ENCODE peak calls at places on chromosomes 2 and 18, in ten cellular contexts. U is mesothelial cell of epicardium, S is adrenal gland, F is GM06990, N is natural killer cell, Y is mucosa of descending colon, Q is AG04449, K is GM12865, C is HFFc6, P is left lung. D is an unnamed sample.

GRCh38 chr18:56490942-56491341 is 147.4 kb downstream of the TXNL1 start:
- DNase-seq in K (no peak), C (no peak), U (no peak), S (no peak), N (no peak), Y (no peak), P (no peak), F (no peak), Q (no peak), D (no peak)

GRCh38 chr2:1936411-1936980 is 192.2 kb upstream of the PXDN start:
- DNase-seq in Y (no peak), N (no peak), C (no peak), S (no peak), K (no peak), U (no peak), P (no peak), Q (no peak), F (no peak), D (no peak)

GRCh38 chr2:184394642-184395041 is 203.7 kb upstream of the ZNF804A start:
- DNase-seq in U (no peak), P (no peak), S (no peak), Y (no peak), N (no peak), F (no peak), Q (no peak), K (no peak), C (no peak), D (no peak)

GRCh38 chr2:11048335-11049008 is 106.8 kb upstream of the SLC66A3 start:
- DNase-seq in U (no peak), F (no peak), Q (no peak), N (no peak), Y (no peak), K (no peak), S (no peak), P (no peak), C (no peak), D (no peak)

GRCh38 chr18:72672364-72673151 is 128.4 kb upstream of the CBLN2 start:
- DNase-seq in P (no peak), C (peak), N (no peak), U (no peak), F (peak), Q (no peak), S (no peak), Y (peak), K (peak), D (no peak)

GRCh38 chr18:55731594-55732042 is 143.6 kb upstream of the TCF4 start:
- DNase-seq in Y (no peak), U (no peak), N (no peak), C (no peak), F (no peak), Q (no peak), K (peak), S (no peak), P (no peak), D (no peak)

GRCh38 chr18:41655074-41655473 is 300.0 kb upstream of the PIK3C3 start:
- DNase-seq in Q (no peak), K (no peak), C (no peak), P (no peak), Y (no peak), F (no peak), S (no peak), N (no peak), U (no peak), D (no peak)

GRCh38 chr2:214593723-214594122 is 182.9 kb downstream of the VWC2L start:
- DNase-seq in K (no peak), N (no peak), Y (no peak), F (no peak), U (no peak), Q (peak), C (peak), S (no peak), P (no peak), D (no peak)

GRCh38 chr2:60556998-60557955 is 3.8 kb upstream of the BCL11A start:
- DNase-seq in P (no peak), Y (no peak), Q (no peak), F (no peak), C (no peak), S (no peak), K (no peak), U (no peak), N (no peak), D (no peak)

GRCh38 chr2:218032336-218033171 is 29.8 kb upstream of the TNS1 start:
- DNase-seq in Y (no peak), Q (no peak), K (no peak), N (no peak), S (peak), F (no peak), P (no peak), C (no peak), U (no peak), D (no peak)

GRCh38 chr2:234071664-234072063 is 21.2 kb downstream of the SPP2 start:
- DNase-seq in Q (no peak), C (no peak), N (no peak), K (no peak), Y (no peak), F (no peak), S (no peak), U (no peak), P (no peak), D (no peak)

GRCh38 chr18:59091204-59091603 is 48.5 kb upstream of the SEC11C start:
- DNase-seq in F (no peak), N (no peak), K (no peak), C (no peak), P (no peak), U (no peak), Y (no peak), Q (no peak), S (no peak), D (no peak)

GRCh38 chr18:59093668-59094067 is 46.0 kb upstream of the SEC11C start:
- DNase-seq in U (no peak), N (no peak), Y (no peak), K (peak), F (peak), Q (no peak), S (no peak), C (no peak), P (no peak), D (no peak)

GRCh38 chr18:59096098-59096779 is 43.4 kb upstream of the SEC11C start:
- DNase-seq in Y (no peak), P (no peak), C (no peak), Q (no peak), S (no peak), F (no peak), K (no peak), U (no peak), N (no peak), D (no peak)

GRCh38 chr18:59094569-59094968 is 45.1 kb upstream of the SEC11C start:
- DNase-seq in F (peak), U (no peak), N (no peak), K (peak), Y (no peak), Q (no peak), S (no peak), C (no peak), P (no peak), D (no peak)
- TF ChIP-seq CTCF in F (no peak), U (no peak), N (no peak), K (no peak), Y (no peak), Q (no peak), S (no peak), C (no peak), P (no peak), D (no peak)

GRCh38 chr2:219851801-219852481 is 224.5 kb downstream of the SLC4A3 start:
- DNase-seq in K (no peak), U (no peak), Q (no peak), S (no peak), Y (no peak), F (no peak), N (no peak), P (no peak), C (peak), D (no peak)
- TF ChIP-seq CTCF in K (no peak), U (no peak), Q (no peak), S (no peak), Y (no peak), F (no peak), N (no peak), P (no peak), C (no peak), D (no peak)

DNA sequence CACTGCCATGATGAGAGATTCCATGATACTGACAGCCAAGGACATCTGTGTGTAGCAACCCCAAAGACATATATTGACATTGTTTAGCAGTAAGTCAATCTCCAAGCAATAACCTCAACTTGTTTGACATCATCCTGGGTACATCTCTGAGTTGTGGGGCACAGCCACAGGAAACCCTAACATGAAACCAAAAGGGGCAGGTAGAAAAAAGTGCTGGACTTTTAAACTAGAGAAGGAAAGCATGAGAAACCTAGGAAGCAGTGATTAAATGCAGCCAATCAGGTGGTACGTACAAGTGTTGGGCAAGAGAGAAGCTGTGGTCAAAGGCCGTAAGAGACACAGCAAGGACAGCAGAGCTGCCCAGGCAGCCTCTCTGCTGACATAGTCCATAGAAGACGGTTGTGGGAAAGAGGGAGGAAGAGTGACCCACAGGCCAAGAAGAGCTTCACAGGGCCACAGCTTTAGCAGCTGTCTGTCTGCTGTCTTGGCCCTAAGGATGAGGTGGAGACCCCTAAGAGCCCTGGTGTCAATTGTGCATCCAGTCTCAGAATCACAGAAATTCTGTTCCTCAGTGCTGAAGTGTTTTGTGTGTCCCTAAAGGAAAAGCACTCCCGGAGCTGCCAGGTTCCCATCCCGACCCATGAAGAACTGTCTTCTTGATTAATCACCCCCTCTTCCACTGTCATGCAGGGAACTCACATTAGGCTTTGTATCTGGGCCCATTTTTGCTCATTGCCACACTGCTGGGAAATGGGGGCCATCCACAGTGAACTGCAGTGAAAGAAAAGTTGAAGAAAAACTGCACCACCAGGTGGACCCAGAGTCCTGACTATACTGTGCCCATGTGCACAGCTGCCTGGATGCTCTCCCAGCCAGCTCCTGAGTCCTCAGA is 25.4 kb upstream of the CHN1 start:
- DNase-seq in Y (peak), Q (peak), F (no peak), K (peak), S (peak), U (no peak), C (peak), N (no peak), P (no peak), D (no peak)
- TF ChIP-seq CTCF in Y (no peak), Q (peak), F (peak), K (peak), S (peak), U (no peak), C (peak), N (no peak), P (no peak), D (no peak)

GRCh38 chr2:169397697-169398096 is 35.4 kb upstream of the LRP2 start:
- DNase-seq in C (no peak), U (no peak), Y (no peak), P (no peak), F (no peak), S (no peak), N (no peak), Q (no peak), K (no peak), D (no peak)
- TF ChIP-seq CTCF in C (no peak), U (no peak), Y (no peak), P (no peak), F (peak), S (no peak), N (no peak), Q (no peak), K (no peak), D (no peak)

GRCh38 chr2:46610014-46610413 is 130.6 kb downstream of the TMEM247 start:
- DNase-seq in U (no peak), C (no peak), Y (no peak), N (no peak), Q (no peak), S (no peak), K (no peak), P (no peak), F (no peak), D (no peak)

GRCh38 chr2:46612675-46613074 is 133.3 kb downstream of the TMEM247 start:
- DNase-seq in C (no peak), N (no peak), F (no peak), Y (no peak), Q (no peak), K (no peak), P (no peak), S (no peak), U (no peak), D (no peak)

GRCh38 chr2:46621499-46621898 is 142.1 kb downstream of the TMEM247 start:
- DNase-seq in S (no peak), C (no peak), P (no peak), Q (no peak), K (no peak), N (no peak), U (no peak), Y (no peak), F (no peak), D (no peak)

GRCh38 chr2:46615555-46616487 is 136.5 kb downstream of the TMEM247 start:
- DNase-seq in S (no peak), C (peak), P (no peak), Y (peak), Q (no peak), K (peak), N (no peak), F (peak), U (no peak), D (no peak)
- TF ChIP-seq CTCF in S (no peak), C (peak), P (no peak), Y (no peak), Q (no peak), K (peak), N (peak), F (peak), U (no peak), D (peak)

GRCh38 chr2:137677466-137677865 is 286.8 kb upstream of the HNMT start:
- DNase-seq in N (no peak), P (no peak), F (no peak), K (no peak), S (no peak), C (no peak), Q (no peak), U (no peak), Y (no peak), D (no peak)
- TF ChIP-seq CTCF in N (no peak), P (no peak), F (no peak), K (no peak), S (no peak), C (peak), Q (no peak), U (no peak), Y (no peak), D (no peak)

GRCh38 chr2:226799976-226800940 is 638 bp upstream of the IRS1 start:
- DNase-seq in K (no peak), P (no peak), N (no peak), Y (peak), C (no peak), U (no peak), F (peak), S (peak), Q (no peak), D (no peak)
- TF ChIP-seq CTCF in K (no peak), P (no peak), N (no peak), Y (no peak), C (peak), U (peak), F (peak), S (no peak), Q (no peak), D (peak)

GRCh38 chr2:236849940-236850339 is 235.7 kb upstream of the COPS8 start:
- DNase-seq in Y (no peak), S (no peak), Q (no peak), P (no peak), F (no peak), U (no peak), N (no peak), C (no peak), K (no peak), D (no peak)
- TF ChIP-seq CTCF in Y (no peak), S (no peak), Q (no peak), P (no peak), F (no peak), U (no peak), N (no peak), C (no peak), K (no peak), D (no peak)